ENCODE peak calls at places on chromosomes 11 and 22, in four cellular contexts. One of them, this sample, is unnamed.

GRCh38 chr22:29727248-29727551 is 7.4 kb downstream of the CABP7 start:
- DNase-seq in endodermal cell: peak; percentile 92
- DNase-seq in H9: peak; percentile 79
- DNase-seq in hypothalamus: no peak
- DNase-seq in this sample: peak; percentile 89

GRCh38 chr22:31136155-31136554 is 4.2 kb downstream of the PLA2G3 start:
- DNase-seq in endodermal cell: no peak
- DNase-seq in H9: no peak
- DNase-seq in hypothalamus: no peak
- DNase-seq in this sample: no peak

GRCh38 chr22:23897320-23897719 is 3.1 kb downstream of the MIF start:
- DNase-seq in hypothalamus: no peak
- DNase-seq in endodermal cell: no peak
- DNase-seq in H9: no peak
- DNase-seq in this sample: no peak

GRCh38 chr11:88523362-88524028 is 186.0 kb upstream of the CTSC start:
- DNase-seq in H9: no peak
- DNase-seq in hypothalamus: no peak
- DNase-seq in endodermal cell: no peak
- DNase-seq in this sample: no peak

GRCh38 chr11:113730887-113731726 is 25.0 kb upstream of the TMPRSS5 start:
- DNase-seq in hypothalamus: peak; percentile 2
- DNase-seq in H9: peak; percentile 45
- DNase-seq in endodermal cell: peak; percentile 81
- DNase-seq in this sample: peak; percentile 38

GRCh38 chr11:1921576-1922141 is 2.2 kb downstream of the TNNT3 start:
- DNase-seq in hypothalamus: no peak
- DNase-seq in H9: no peak
- DNase-seq in endodermal cell: no peak
- DNase-seq in this sample: peak; percentile 7

GRCh38 chr22:23263651-23264555 is 83.6 kb downstream of the BCR start:
- DNase-seq in hypothalamus: no peak
- DNase-seq in endodermal cell: no peak
- DNase-seq in H9: no peak
- DNase-seq in this sample: no peak

GRCh38 chr22:41976070-41976901 is 7.0 kb downstream of the SEPTIN3 start:
- DNase-seq in endodermal cell: peak; percentile 75
- DNase-seq in hypothalamus: peak; percentile 56
- DNase-seq in H9: no peak
- DNase-seq in this sample: peak; percentile 91

GRCh38 chr11:131408011-131408640 is 37.7 kb downstream of the NTM start:
- DNase-seq in endodermal cell: peak; percentile 82
- DNase-seq in H9: peak; percentile 49
- DNase-seq in hypothalamus: no peak
- DNase-seq in this sample: peak; percentile 60

GRCh38 chr11:102914238-102915043 is 39.7 kb upstream of the MMP12 start:
- DNase-seq in hypothalamus: no peak
- DNase-seq in endodermal cell: peak; percentile 81
- DNase-seq in H9: peak; percentile 62
- DNase-seq in this sample: peak; percentile 59

This sample was measured in iPS-NIHi11.